ENCODE peak calls at places on chromosomes 11 and 22, in eight cellular contexts. One of them, this sample, is unnamed.

GRCh38 chr11:86523738-86524602 is 148.4 kb downstream of the ME3 start:
- DNase-seq in NCI-H1105 treated with DMSO at 0.1 percent for 48 hours: no peak
- DNase-seq in NCI-H1048: no peak
- DNase-seq in T1000: peak
- DNase-seq in mucosa of descending colon: no peak
- DNase-seq in WTC11: no peak
- DNase-seq in left ventricle myocardium superior: no peak
- DNase-seq in M059J: peak
- DNase-seq in this sample: peak

GRCh38 chr11:64610596-64610995 is 19.6 kb downstream of the SLC22A12 start:
- DNase-seq in NCI-H1105 treated with DMSO at 0.1 percent for 48 hours: no peak
- DNase-seq in NCI-H1048: no peak
- DNase-seq in T1000: no peak
- DNase-seq in mucosa of descending colon: peak
- DNase-seq in WTC11: no peak
- DNase-seq in left ventricle myocardium superior: no peak
- DNase-seq in M059J: no peak
- DNase-seq in this sample: no peak

GRCh38 chr22:37267128-37267587 is 15.2 kb upstream of the CYTH4 start:
- DNase-seq in NCI-H1105 treated with DMSO at 0.1 percent for 48 hours: peak
- DNase-seq in NCI-H1048: no peak
- DNase-seq in T1000: no peak
- DNase-seq in mucosa of descending colon: peak
- DNase-seq in WTC11: peak
- DNase-seq in left ventricle myocardium superior: peak
- DNase-seq in M059J: peak
- DNase-seq in this sample: no peak

GRCh38 chr11:123261345-123262106 is 66.5 kb upstream of the CLMP start:
- DNase-seq in NCI-H1105 treated with DMSO at 0.1 percent for 48 hours: peak
- DNase-seq in NCI-H1048: peak
- DNase-seq in T1000: peak
- DNase-seq in mucosa of descending colon: peak
- DNase-seq in WTC11: peak
- DNase-seq in left ventricle myocardium superior: peak
- DNase-seq in M059J: peak
- DNase-seq in this sample: peak

GRCh38 chr22:30945653-30946052 is 22.9 kb downstream of the MORC2 start:
- DNase-seq in NCI-H1105 treated with DMSO at 0.1 percent for 48 hours: no peak
- DNase-seq in NCI-H1048: no peak
- DNase-seq in T1000: no peak
- DNase-seq in mucosa of descending colon: no peak
- DNase-seq in WTC11: no peak
- DNase-seq in left ventricle myocardium superior: no peak
- DNase-seq in M059J: no peak
- DNase-seq in this sample: no peak

GRCh38 chr11:118789501-118790356 is 1.2 kb downstream of the DDX6 start:
- DNase-seq in NCI-H1105 treated with DMSO at 0.1 percent for 48 hours: peak
- DNase-seq in NCI-H1048: no peak
- DNase-seq in T1000: no peak
- DNase-seq in mucosa of descending colon: no peak
- DNase-seq in WTC11: no peak
- DNase-seq in left ventricle myocardium superior: no peak
- DNase-seq in M059J: peak
- DNase-seq in this sample: peak

GRCh38 chr11:65315204-65315865 is 669 bp downstream of the CDC42EP2 start:
- DNase-seq in NCI-H1105 treated with DMSO at 0.1 percent for 48 hours: peak
- DNase-seq in NCI-H1048: peak
- DNase-seq in T1000: peak
- DNase-seq in mucosa of descending colon: peak
- DNase-seq in WTC11: peak
- DNase-seq in left ventricle myocardium superior: peak
- DNase-seq in M059J: peak
- DNase-seq in this sample: peak

GRCh38 chr11:104891135-104891534 is 7.1 kb downstream of the CASP12 start:
- DNase-seq in NCI-H1105 treated with DMSO at 0.1 percent for 48 hours: no peak
- DNase-seq in NCI-H1048: no peak
- DNase-seq in T1000: no peak
- DNase-seq in mucosa of descending colon: no peak
- DNase-seq in WTC11: no peak
- DNase-seq in left ventricle myocardium superior: no peak
- DNase-seq in M059J: no peak
- DNase-seq in this sample: no peak

GRCh38 chr22:47091241-47091691 is 328.8 kb downstream of the TBC1D22A start:
- DNase-seq in NCI-H1105 treated with DMSO at 0.1 percent for 48 hours: peak
- DNase-seq in NCI-H1048: no peak
- DNase-seq in T1000: no peak
- DNase-seq in mucosa of descending colon: no peak
- DNase-seq in WTC11: no peak
- DNase-seq in left ventricle myocardium superior: no peak
- DNase-seq in M059J: no peak
- DNase-seq in this sample: no peak

GRCh38 chr11:68382358-68382998 is 70.1 kb downstream of the LRP5 start:
- DNase-seq in NCI-H1105 treated with DMSO at 0.1 percent for 48 hours: no peak
- DNase-seq in NCI-H1048: no peak
- DNase-seq in T1000: no peak
- DNase-seq in mucosa of descending colon: no peak
- DNase-seq in WTC11: no peak
- DNase-seq in left ventricle myocardium superior: peak
- DNase-seq in M059J: no peak
- DNase-seq in this sample: no peak

GRCh38 chr11:100574894-100575769 is 112.0 kb upstream of the ARHGAP42 start:
- DNase-seq in NCI-H1105 treated with DMSO at 0.1 percent for 48 hours: peak
- DNase-seq in NCI-H1048: no peak
- DNase-seq in T1000: no peak
- DNase-seq in mucosa of descending colon: no peak
- DNase-seq in WTC11: no peak
- DNase-seq in left ventricle myocardium superior: no peak
- DNase-seq in M059J: peak
- DNase-seq in this sample: peak

GRCh38 chr11:123159146-123159857 is 35.7 kb downstream of the CLMP start:
- DNase-seq in NCI-H1105 treated with DMSO at 0.1 percent for 48 hours: no peak
- DNase-seq in NCI-H1048: no peak
- DNase-seq in T1000: no peak
- DNase-seq in mucosa of descending colon: no peak
- DNase-seq in WTC11: no peak
- DNase-seq in left ventricle myocardium superior: no peak
- DNase-seq in M059J: no peak
- DNase-seq in this sample: no peak

GRCh38 chr11:70826541-70826943 is 425.8 kb downstream of the SHANK2 start:
- DNase-seq in NCI-H1105 treated with DMSO at 0.1 percent for 48 hours: peak
- DNase-seq in NCI-H1048: no peak
- DNase-seq in T1000: no peak
- DNase-seq in mucosa of descending colon: no peak
- DNase-seq in WTC11: peak
- DNase-seq in left ventricle myocardium superior: peak
- DNase-seq in M059J: no peak
- DNase-seq in this sample: no peak

GRCh38 chr11:34281256-34281655 is 76.6 kb downstream of the ABTB2 start:
- DNase-seq in NCI-H1105 treated with DMSO at 0.1 percent for 48 hours: no peak
- DNase-seq in NCI-H1048: no peak
- DNase-seq in T1000: no peak
- DNase-seq in mucosa of descending colon: no peak
- DNase-seq in WTC11: no peak
- DNase-seq in left ventricle myocardium superior: no peak
- DNase-seq in M059J: no peak
- DNase-seq in this sample: no peak

GRCh38 chr22:47206185-47206584 is 443.7 kb downstream of the TBC1D22A start:
- DNase-seq in NCI-H1105 treated with DMSO at 0.1 percent for 48 hours: no peak
- DNase-seq in NCI-H1048: no peak
- DNase-seq in T1000: no peak
- DNase-seq in mucosa of descending colon: no peak
- DNase-seq in WTC11: no peak
- DNase-seq in left ventricle myocardium superior: no peak
- DNase-seq in M059J: peak
- DNase-seq in this sample: no peak

GRCh38 chr11:107716884-107717532 is 5.2 kb upstream of the SLN start:
- DNase-seq in NCI-H1105 treated with DMSO at 0.1 percent for 48 hours: no peak
- DNase-seq in NCI-H1048: no peak
- DNase-seq in T1000: no peak
- DNase-seq in mucosa of descending colon: no peak
- DNase-seq in WTC11: no peak
- DNase-seq in left ventricle myocardium superior: no peak
- DNase-seq in M059J: peak
- DNase-seq in this sample: no peak

GRCh38 chr11:107631043-107631442 is 40.1 kb downstream of the ELMOD1 start:
- DNase-seq in NCI-H1105 treated with DMSO at 0.1 percent for 48 hours: no peak
- DNase-seq in NCI-H1048: no peak
- DNase-seq in T1000: no peak
- DNase-seq in mucosa of descending colon: no peak
- DNase-seq in WTC11: no peak
- DNase-seq in left ventricle myocardium superior: no peak
- DNase-seq in M059J: no peak
- DNase-seq in this sample: no peak

GRCh38 chr11:119907122-119907933 is 178.3 kb upstream of the NECTIN1 start:
- DNase-seq in NCI-H1105 treated with DMSO at 0.1 percent for 48 hours: no peak
- DNase-seq in NCI-H1048: no peak
- DNase-seq in T1000: no peak
- DNase-seq in mucosa of descending colon: peak
- DNase-seq in WTC11: no peak
- DNase-seq in left ventricle myocardium superior: no peak
- DNase-seq in M059J: no peak
- DNase-seq in this sample: no peak

GRCh38 chr11:70669281-70669680 is 271.0 kb downstream of the CTTN start:
- DNase-seq in NCI-H1105 treated with DMSO at 0.1 percent for 48 hours: no peak
- DNase-seq in NCI-H1048: no peak
- DNase-seq in T1000: no peak
- DNase-seq in mucosa of descending colon: no peak
- DNase-seq in WTC11: no peak
- DNase-seq in left ventricle myocardium superior: no peak
- DNase-seq in M059J: no peak
- DNase-seq in this sample: no peak

GRCh38 chr11:111977141-111978027 is 40.2 kb downstream of the DIXDC1 start:
- DNase-seq in NCI-H1105 treated with DMSO at 0.1 percent for 48 hours: peak
- DNase-seq in NCI-H1048: no peak
- DNase-seq in T1000: no peak
- DNase-seq in mucosa of descending colon: peak
- DNase-seq in WTC11: peak
- DNase-seq in left ventricle myocardium superior: peak
- DNase-seq in M059J: peak
- DNase-seq in this sample: no peak

GRCh38 chr11:7657306-7658025 is 15.8 kb downstream of the CYB5R2 start:
- DNase-seq in NCI-H1105 treated with DMSO at 0.1 percent for 48 hours: peak
- DNase-seq in NCI-H1048: no peak
- DNase-seq in T1000: no peak
- DNase-seq in mucosa of descending colon: peak
- DNase-seq in WTC11: peak
- DNase-seq in left ventricle myocardium superior: peak
- DNase-seq in M059J: peak
- DNase-seq in this sample: peak

GRCh38 chr22:42757475-42757874 is 36.8 kb upstream of the A4GALT start:
- DNase-seq in NCI-H1105 treated with DMSO at 0.1 percent for 48 hours: no peak
- DNase-seq in NCI-H1048: no peak
- DNase-seq in T1000: no peak
- DNase-seq in mucosa of descending colon: no peak
- DNase-seq in WTC11: peak
- DNase-seq in left ventricle myocardium superior: no peak
- DNase-seq in M059J: no peak
- DNase-seq in this sample: no peak

GRCh38 chr11:1171985-1172728 is 14.4 kb downstream of the MUC5AC start:
- DNase-seq in NCI-H1105 treated with DMSO at 0.1 percent for 48 hours: no peak
- DNase-seq in NCI-H1048: no peak
- DNase-seq in T1000: no peak
- DNase-seq in mucosa of descending colon: no peak
- DNase-seq in WTC11: no peak
- DNase-seq in left ventricle myocardium superior: peak
- DNase-seq in M059J: no peak
- DNase-seq in this sample: no peak

GRCh38 chr11:71131861-71132260 is 120.5 kb downstream of the SHANK2 start:
- DNase-seq in NCI-H1105 treated with DMSO at 0.1 percent for 48 hours: no peak
- DNase-seq in NCI-H1048: no peak
- DNase-seq in T1000: peak
- DNase-seq in mucosa of descending colon: no peak
- DNase-seq in WTC11: no peak
- DNase-seq in left ventricle myocardium superior: no peak
- DNase-seq in M059J: no peak
- DNase-seq in this sample: no peak

GRCh38 chr11:6737872-6738466 is 33.8 kb downstream of the OR2AG2 start:
- DNase-seq in NCI-H1105 treated with DMSO at 0.1 percent for 48 hours: peak
- DNase-seq in NCI-H1048: peak
- DNase-seq in T1000: no peak
- DNase-seq in mucosa of descending colon: no peak
- DNase-seq in WTC11: peak
- DNase-seq in left ventricle myocardium superior: no peak
- DNase-seq in M059J: peak
- DNase-seq in this sample: peak

GRCh38 chr11:73556966-73557365 is 40.9 kb downstream of the FAM168A start:
- DNase-seq in NCI-H1105 treated with DMSO at 0.1 percent for 48 hours: no peak
- DNase-seq in NCI-H1048: no peak
- DNase-seq in T1000: no peak
- DNase-seq in mucosa of descending colon: no peak
- DNase-seq in WTC11: no peak
- DNase-seq in left ventricle myocardium superior: no peak
- DNase-seq in M059J: no peak
- DNase-seq in this sample: no peak

GRCh38 chr11:93031386-93031785 is 61.9 kb downstream of the MTNR1B start:
- DNase-seq in NCI-H1105 treated with DMSO at 0.1 percent for 48 hours: no peak
- DNase-seq in NCI-H1048: no peak
- DNase-seq in T1000: no peak
- DNase-seq in mucosa of descending colon: no peak
- DNase-seq in WTC11: no peak
- DNase-seq in left ventricle myocardium superior: no peak
- DNase-seq in M059J: peak
- DNase-seq in this sample: no peak

GRCh38 chr11:78853521-78853920 is 278.9 kb upstream of the NARS2 start:
- DNase-seq in NCI-H1105 treated with DMSO at 0.1 percent for 48 hours: no peak
- DNase-seq in NCI-H1048: no peak
- DNase-seq in T1000: no peak
- DNase-seq in mucosa of descending colon: no peak
- DNase-seq in WTC11: no peak
- DNase-seq in left ventricle myocardium superior: no peak
- DNase-seq in M059J: no peak
- DNase-seq in this sample: no peak

GRCh38 chr22:38230108-38230825 is 28.5 kb downstream of the MAFF start:
- DNase-seq in NCI-H1105 treated with DMSO at 0.1 percent for 48 hours: peak
- DNase-seq in NCI-H1048: no peak
- DNase-seq in T1000: no peak
- DNase-seq in mucosa of descending colon: no peak
- DNase-seq in WTC11: peak
- DNase-seq in left ventricle myocardium superior: peak
- DNase-seq in M059J: no peak
- DNase-seq in this sample: peak

GRCh38 chr11:116505466-116506247 is 267.1 kb downstream of the BUD13 start:
- DNase-seq in NCI-H1105 treated with DMSO at 0.1 percent for 48 hours: peak
- DNase-seq in NCI-H1048: no peak
- DNase-seq in T1000: no peak
- DNase-seq in mucosa of descending colon: no peak
- DNase-seq in WTC11: no peak
- DNase-seq in left ventricle myocardium superior: no peak
- DNase-seq in M059J: no peak
- DNase-seq in this sample: no peak

GRCh38 chr11:3905080-3905953 is 49.9 kb downstream of the STIM1 start:
- DNase-seq in NCI-H1105 treated with DMSO at 0.1 percent for 48 hours: no peak
- DNase-seq in NCI-H1048: no peak
- DNase-seq in T1000: peak
- DNase-seq in mucosa of descending colon: no peak
- DNase-seq in WTC11: no peak
- DNase-seq in left ventricle myocardium superior: no peak
- DNase-seq in M059J: peak
- DNase-seq in this sample: peak

GRCh38 chr11:64897381-64898075 is 19.1 kb upstream of the EHD1 start:
- DNase-seq in NCI-H1105 treated with DMSO at 0.1 percent for 48 hours: no peak
- DNase-seq in NCI-H1048: no peak
- DNase-seq in T1000: no peak
- DNase-seq in mucosa of descending colon: no peak
- DNase-seq in WTC11: no peak
- DNase-seq in left ventricle myocardium superior: no peak
- DNase-seq in M059J: no peak
- DNase-seq in this sample: no peak

GRCh38 chr11:121337078-121337477 is 44.5 kb downstream of the SC5D start:
- DNase-seq in NCI-H1105 treated with DMSO at 0.1 percent for 48 hours: no peak
- DNase-seq in NCI-H1048: no peak
- DNase-seq in T1000: no peak
- DNase-seq in mucosa of descending colon: no peak
- DNase-seq in WTC11: no peak
- DNase-seq in left ventricle myocardium superior: no peak
- DNase-seq in M059J: no peak
- DNase-seq in this sample: no peak

GRCh38 chr11:2781413-2782274 is 81.8 kb upstream of the KCNQ1OT1 start:
- DNase-seq in NCI-H1105 treated with DMSO at 0.1 percent for 48 hours: no peak
- DNase-seq in NCI-H1048: no peak
- DNase-seq in T1000: no peak
- DNase-seq in mucosa of descending colon: peak
- DNase-seq in WTC11: peak
- DNase-seq in left ventricle myocardium superior: no peak
- DNase-seq in M059J: no peak
- DNase-seq in this sample: no peak

This sample was measured in SW480.